ENCODE peak calls at places on chromosomes 12 and 14, in ten cellular contexts. X, B, N, M, F, O, U, W, L and R are unnamed samples.

GRCh38 chr12:107684029-107684790 is 1.4 kb upstream of the PWP1 start:
- DNase-seq in X (no peak), L (no peak), W (no peak), M (peak; percentile 7), B (no peak), U (no peak), N (no peak), F (no peak), O (no peak), R (no peak)

GRCh38 chr14:93263416-93263815 is 56.4 kb downstream of the UBR7 start:
- DNase-seq in F (no peak), L (no peak), W (no peak), O (no peak), N (no peak), M (no peak), X (no peak), B (no peak), U (no peak), R (no peak)

GRCh38 chr12:87596134-87596533 is 433.1 kb downstream of the C12orf50 start:
- DNase-seq in L (no peak), U (no peak), X (no peak), O (no peak), W (no peak), M (no peak), N (no peak), B (no peak), F (no peak), R (no peak)

GRCh38 chr12:105992849-105993740 is 145.7 kb downstream of the NUAK1 start:
- DNase-seq in U (no peak), X (no peak), N (no peak), B (no peak), O (no peak), W (no peak), F (no peak), M (no peak), L (no peak), R (no peak)

GRCh38 chr14:45201908-45202307 is 51.1 kb downstream of the MIS18BP1 start:
- DNase-seq in L (no peak), O (no peak), N (no peak), X (no peak), M (no peak), U (no peak), W (peak; percentile 5), F (no peak), B (peak; percentile 12), R (no peak)

GRCh38 chr14:49363926-49364751 is 222.0 kb downstream of the RPS29 start:
- DNase-seq in N (no peak), W (no peak), O (no peak), X (no peak), U (no peak), B (no peak), L (no peak), M (no peak), F (no peak), R (no peak)

GRCh38 chr14:81234268-81234667 is 13.5 kb upstream of the GTF2A1 start:
- DNase-seq in F (no peak), W (no peak), L (no peak), N (no peak), U (no peak), X (no peak), B (no peak), M (no peak), O (no peak), R (no peak)

GRCh38 chr14:51176819-51177218 is 63.2 kb upstream of the TMX1 start:
- DNase-seq in W (no peak), F (no peak), U (no peak), X (no peak), L (no peak), M (no peak), B (no peak), O (no peak), N (no peak), R (no peak)

GRCh38 chr12:30461011-30461670 is 234.5 kb downstream of the IPO8 start:
- DNase-seq in N (no peak), U (no peak), O (no peak), X (no peak), W (no peak), F (no peak), L (no peak), B (no peak), M (no peak), R (no peak)

GRCh38 chr12:82912406-82912805 is 225.7 kb downstream of the TMTC2 start:
- DNase-seq in N (no peak), M (no peak), W (no peak), L (no peak), O (no peak), X (no peak), F (no peak), U (no peak), B (no peak), R (no peak)

GRCh38 chr12:69290545-69291277 is 51.3 kb downstream of the CPSF6 start:
- DNase-seq in B (peak; percentile 82), M (peak; percentile 91), W (peak; percentile 78), U (peak; percentile 82), N (peak; percentile 25), O (peak; percentile 62), L (peak; percentile 57), X (peak; percentile 85), F (peak; percentile 58), R (peak; percentile 75)

GRCh38 chr12:104340917-104341611 is 37.5 kb downstream of the EID3 start:
- DNase-seq in M (no peak), N (no peak), L (no peak), B (no peak), X (no peak), O (no peak), W (no peak), U (no peak), F (no peak), R (no peak)

GRCh38 chr14:44317433-44317746 is 189.7 kb downstream of the FSCB start:
- DNase-seq in M (no peak), L (no peak), U (no peak), F (no peak), O (no peak), B (no peak), X (no peak), W (no peak), N (no peak), R (no peak)

GRCh38 chr12:18932715-18933114 is 194.8 kb downstream of the CAPZA3 start:
- DNase-seq in O (no peak), L (no peak), X (no peak), M (no peak), N (no peak), W (no peak), U (no peak), F (no peak), B (no peak), R (no peak)

GRCh38 chr12:121724930-121725329 is 12.4 kb downstream of the TMEM120B start:
- DNase-seq in F (no peak), W (no peak), B (no peak), U (no peak), O (no peak), N (no peak), M (no peak), X (no peak), L (no peak), R (no peak)

GRCh38 chr14:75769047-75769685 is 108.1 kb downstream of the TTLL5 start:
- DNase-seq in O (no peak), M (no peak), B (no peak), U (no peak), L (no peak), F (no peak), W (no peak), N (no peak), X (no peak), R (no peak)

GRCh38 chr12:127245437-127245836 is 1021.5 kb upstream of the TMEM132C start:
- DNase-seq in M (no peak), U (no peak), B (no peak), O (no peak), X (no peak), N (no peak), W (no peak), F (no peak), L (no peak), R (no peak)

GRCh38 chr12:48000878-48001321 is 3.4 kb downstream of the COL2A1 start:
- DNase-seq in W (no peak), X (no peak), U (no peak), L (no peak), N (no peak), F (no peak), O (no peak), B (no peak), M (peak; percentile 51), R (no peak)

GRCh38 chr14:87483651-87484260 is 509.2 kb downstream of the GALC start:
- DNase-seq in M (no peak), N (no peak), O (no peak), F (no peak), X (no peak), L (no peak), W (no peak), B (no peak), U (no peak), R (no peak)

GRCh38 chr12:52090291-52090690 is 10.8 kb downstream of the SMIM41 start:
- DNase-seq in N (no peak), W (no peak), X (no peak), U (no peak), M (peak; percentile 22), F (no peak), L (no peak), B (no peak), O (no peak), R (no peak)

GRCh38 chr14:74134484-74134883 is 49.7 kb downstream of the LIN52 start:
- DNase-seq in N (no peak), O (no peak), F (no peak), W (no peak), M (no peak), L (no peak), U (no peak), B (no peak), X (no peak), R (no peak)